ENCODE peak calls at places on chromosomes 11 and 22, in nine cellular contexts. M is mucosa of gallbladder, H is HCT116, O is spleen, Z is left colon, E is mammary epithelial cell, F is GM12865, B is SK-MEL-5, R is head of caudate nucleus. A is an unnamed sample.

GRCh38 chr11:15663778-15664218 is 549.1 kb downstream of the INSC start:
- DNase-seq in M (peak; percentile 59), H (no peak), O (no peak), Z (no peak), E (no peak), F (no peak), B (no peak), R (no peak), A (no peak)

GRCh38 chr11:2761131-2762030 is 61.6 kb upstream of the KCNQ1OT1 start:
- DNase-seq in M (peak; percentile 20), H (no peak), O (peak; percentile 67), Z (peak; percentile 58), E (no peak), F (no peak), B (no peak), R (peak; percentile 8), A (no peak)

GRCh38 chr11:134819026-134819425 is 407.0 kb upstream of the B3GAT1 start:
- DNase-seq in M (no peak), H (no peak), O (no peak), Z (no peak), E (no peak), F (no peak), B (peak; percentile 26), R (no peak), A (no peak)

GRCh38 chr11:3190600-3190999 is 25.5 kb upstream of the OSBPL5 start:
- DNase-seq in M (no peak), H (no peak), O (no peak), Z (no peak), E (no peak), F (no peak), B (no peak), R (no peak), A (no peak)

GRCh38 chr11:1705121-1706052 is 8.4 kb downstream of the KRTAP5-6 start:
- DNase-seq in M (no peak), H (no peak), O (peak; percentile 11), Z (no peak), E (peak; percentile 55), F (peak; percentile 37), B (no peak), R (no peak), A (no peak)

GRCh38 chr22:35591696-35592417 is 25.3 kb downstream of the MB start:
- DNase-seq in M (no peak), H (no peak), O (no peak), Z (no peak), E (no peak), F (no peak), B (no peak), R (no peak), A (no peak)

GRCh38 chr22:35987994-35988393 is 40.6 kb downstream of the RBFOX2 start:
- DNase-seq in M (no peak), H (no peak), O (no peak), Z (no peak), E (no peak), F (no peak), B (no peak), R (no peak), A (no peak)

GRCh38 chr11:45580399-45580798 is 85.0 kb downstream of the CHST1 start:
- DNase-seq in M (peak; percentile 21), H (no peak), O (no peak), Z (no peak), E (peak; percentile 16), F (peak; percentile 10), B (peak; percentile 26), R (no peak), A (no peak)

GRCh38 chr11:127943763-127944162 is 643.6 kb downstream of the ETS1 start:
- DNase-seq in M (no peak), H (no peak), O (no peak), Z (no peak), E (peak; percentile 82), F (no peak), B (no peak), R (no peak), A (peak; percentile 9)

GRCh38 chr22:22093743-22094142 is 111.2 kb upstream of the TOP3B start:
- DNase-seq in M (no peak), H (no peak), O (no peak), Z (no peak), E (no peak), F (no peak), B (no peak), R (no peak), A (no peak)

GRCh38 chr22:49268924-49269323 is 558.7 kb downstream of the BRD1 start:
- DNase-seq in M (no peak), H (no peak), O (peak; percentile 19), Z (no peak), E (no peak), F (no peak), B (no peak), R (no peak), A (no peak)

GRCh38 chr22:22462813-22463567 is 45.6 kb downstream of the ZNF280B start:
- DNase-seq in M (no peak), H (no peak), O (no peak), Z (no peak), E (no peak), F (peak; percentile 3), B (peak; percentile 59), R (no peak), A (no peak)

GRCh38 chr11:20599424-20600346 is at the start of gene SLC6A5:
- DNase-seq in M (peak; percentile 38), H (no peak), O (no peak), Z (peak; percentile 21), E (peak; percentile 60), F (peak; percentile 21), B (peak; percentile 56), R (no peak), A (no peak)

GRCh38 chr11:36385121-36385530 is 89.0 kb downstream of the PRR5L start:
- DNase-seq in M (no peak), H (no peak), O (no peak), Z (no peak), E (no peak), F (no peak), B (no peak), R (no peak), A (no peak)

GRCh38 chr11:117097567-117098268 is 510 bp downstream of the SIK3 start:
- DNase-seq in M (peak; percentile 25), H (no peak), O (no peak), Z (peak; percentile 68), E (no peak), F (peak; percentile 13), B (no peak), R (peak; percentile 40), A (no peak)

GRCh38 chr11:69006816-69007215 is 6.2 kb downstream of the MRGPRF start:
- DNase-seq in M (no peak), H (no peak), O (no peak), Z (no peak), E (no peak), F (no peak), B (no peak), R (no peak), A (no peak)

GRCh38 chr11:118105657-118106305 is 19.0 kb upstream of the SMIM35 start:
- DNase-seq in M (no peak), H (no peak), O (no peak), Z (no peak), E (no peak), F (no peak), B (no peak), R (no peak), A (no peak)

GRCh38 chr11:8019671-8020597 is 32.8 kb downstream of the EIF3F start:
- DNase-seq in M (no peak), H (no peak), O (no peak), Z (no peak), E (peak; percentile 34), F (no peak), B (no peak), R (peak; percentile 55), A (peak; percentile 17)

GRCh38 chr22:37746366-37747089 is 49.7 kb downstream of the TRIOBP start:
- DNase-seq in M (no peak), H (no peak), O (peak; percentile 91), Z (no peak), E (peak; percentile 16), F (peak; percentile 13), B (no peak), R (no peak), A (peak; percentile 17)

GRCh38 chr11:117772360-117772759 is 24.7 kb downstream of the DSCAML1 start:
- DNase-seq in M (no peak), H (no peak), O (no peak), Z (no peak), E (no peak), F (no peak), B (no peak), R (no peak), A (no peak)

GRCh38 chr11:93498099-93499040 is 44.8 kb downstream of the SMCO4 start:
- DNase-seq in M (no peak), H (no peak), O (no peak), Z (no peak), E (no peak), F (no peak), B (peak; percentile 0), R (no peak), A (no peak)

GRCh38 chr22:21055564-21055834 is 9.8 kb downstream of the LRRC74B start:
- DNase-seq in M (no peak), H (no peak), O (no peak), Z (no peak), E (no peak), F (no peak), B (no peak), R (no peak), A (no peak)

GRCh38 chr22:28424427-28425080 is 255.1 kb downstream of the TTC28 start:
- DNase-seq in M (no peak), H (no peak), O (no peak), Z (no peak), E (no peak), F (no peak), B (no peak), R (no peak), A (no peak)

GRCh38 chr11:24738972-24739371 is 242.1 kb downstream of the LUZP2 start:
- DNase-seq in M (no peak), H (no peak), O (no peak), Z (no peak), E (no peak), F (no peak), B (no peak), R (no peak), A (no peak)

GRCh38 chr22:30202531-30203006 is 44.0 kb downstream of the LIF start:
- DNase-seq in M (peak; percentile 68), H (no peak), O (no peak), Z (peak; percentile 59), E (no peak), F (no peak), B (no peak), R (no peak), A (no peak)

GRCh38 chr11:75718406-75719088 is 909 bp downstream of the MOGAT2 start:
- DNase-seq in M (no peak), H (no peak), O (no peak), Z (peak; percentile 39), E (no peak), F (no peak), B (no peak), R (no peak), A (no peak)

GRCh38 chr22:36467946-36468345 is 13.5 kb downstream of the TXN2 start:
- DNase-seq in M (no peak), H (peak; percentile 58), O (no peak), Z (no peak), E (peak; percentile 91), F (no peak), B (peak; percentile 41), R (no peak), A (no peak)

GRCh38 chr22:19716041-19716828 is 1.9 kb downstream of the SEPTIN5 start:
- DNase-seq in M (no peak), H (no peak), O (peak; percentile 70), Z (no peak), E (no peak), F (no peak), B (no peak), R (no peak), A (no peak)

GRCh38 chr11:62242021-62242420 is at the start of gene SCGB1D2:
- DNase-seq in M (peak; percentile 36), H (no peak), O (no peak), Z (no peak), E (peak; percentile 46), F (no peak), B (peak; percentile 91), R (no peak), A (no peak)

GRCh38 chr11:57434640-57435546 is 8.0 kb upstream of the SLC43A3 start:
- DNase-seq in M (peak; percentile 33), H (no peak), O (no peak), Z (no peak), E (peak; percentile 90), F (no peak), B (no peak), R (no peak), A (no peak)

GRCh38 chr11:61912991-61913698 is 4.2 kb downstream of the RAB3IL1 start:
- DNase-seq in M (no peak), H (no peak), O (peak; percentile 67), Z (peak; percentile 4), E (no peak), F (no peak), B (no peak), R (no peak), A (no peak)

A was measured in T-helper 2 cell treated with Interferon-gamma antibody and Interleukin-4, amounts not matched to agents 5 μg/mL and 100 μg/mL, for 36 hours.